ENCODE peak calls at places on chromosomes 2 and 18, in five cellular contexts. O is H1, E is HepG2, A is K562, K is GM12878. N is an unnamed sample.

GRCh38 chr2:64462171-64462570 is 8.2 kb downstream of the LGALSL start:
- DNase-seq in A (no peak), K (no peak), O (no peak), E (no peak), N (no peak)

GRCh38 chr2:149049142-149049541 is 10.6 kb downstream of the LYPD6B start:
- DNase-seq in O (no peak), E (no peak), A (no peak), K (no peak), N (no peak)

GRCh38 chr2:190320696-190321095 is 1.1 kb upstream of the HIBCH start:
- DNase-seq in A (no peak), O (no peak), E (no peak), K (no peak), N (no peak)

GRCh38 chr2:177633111-177633510 is 240.5 kb downstream of the AGPS start:
- DNase-seq in A (no peak), K (no peak), E (no peak), O (no peak), N (no peak)

GRCh38 chr2:209383212-209383611 is 40.6 kb upstream of the MAP2 start:
- DNase-seq in E (peak; percentile 37), O (no peak), A (no peak), K (no peak), N (no peak)

GRCh38 chr2:225272173-225272572 is 127.3 kb upstream of the NYAP2 start:
- DNase-seq in K (no peak), O (no peak), A (no peak), E (no peak), N (no peak)

GRCh38 chr18:57440331-57441101 is 5.3 kb downstream of the ONECUT2 start:
- DNase-seq in K (no peak), A (no peak), O (no peak), E (no peak), N (no peak)

GRCh38 chr18:56413862-56414261 is 224.5 kb downstream of the TXNL1 start:
- DNase-seq in E (no peak), A (no peak), K (no peak), O (peak; percentile 19), N (no peak)

GRCh38 chr2:1593371-1594205 is 150.7 kb downstream of the PXDN start:
- DNase-seq in O (no peak), E (no peak), A (no peak), K (no peak), N (peak; percentile 99)

GRCh38 chr2:108404784-108405397 is 27.1 kb downstream of the SULT1C4 start:
- DNase-seq in K (no peak), A (no peak), O (no peak), E (no peak), N (no peak)

GRCh38 chr2:217707116-217707742 is 295.6 kb downstream of the TNS1 start:
- DNase-seq in O (no peak), K (no peak), E (no peak), A (no peak), N (no peak)

GRCh38 chr18:3044931-3045698 is 32.2 kb upstream of the LPIN2 start:
- DNase-seq in K (no peak), O (no peak), E (peak; percentile 58), A (no peak), N (no peak)

GRCh38 chr18:54161267-54161666 is 63.2 kb downstream of the MBD2 start:
- DNase-seq in A (no peak), O (no peak), E (no peak), K (no peak), N (no peak)

GRCh38 chr2:14907014-14907612 is 274.6 kb downstream of the LRATD1 start:
- DNase-seq in A (no peak), E (peak; percentile 13), O (no peak), K (no peak), N (no peak)

GRCh38 chr2:38560092-38560491 is 42.6 kb downstream of the HNRNPLL start:
- DNase-seq in E (no peak), O (no peak), K (no peak), A (no peak), N (no peak)

GRCh38 chr2:203559640-203560039 is 24.5 kb upstream of the RAPH1 start:
- DNase-seq in E (no peak), K (no peak), A (no peak), O (no peak), N (no peak)

GRCh38 chr2:197943731-197944130 is 139.3 kb downstream of the PLCL1 start:
- DNase-seq in A (no peak), E (no peak), K (no peak), O (no peak), N (no peak)

GRCh38 chr2:161312996-161313395 is 4.8 kb downstream of the PSMD14 start:
- DNase-seq in K (no peak), O (no peak), E (no peak), A (no peak), N (no peak)

GRCh38 chr2:111675419-111676194 is 208.4 kb downstream of the ANAPC1 start:
- DNase-seq in E (no peak), O (no peak), K (no peak), A (no peak), N (no peak)

GRCh38 chr18:37521500-37522465 is 43.8 kb downstream of the CELF4 start:
- DNase-seq in A (no peak), E (no peak), O (no peak), K (no peak), N (peak; percentile 87)

GRCh38 chr2:204479557-204479956 is 65.7 kb upstream of the PARD3B start:
- DNase-seq in E (no peak), K (no peak), A (no peak), O (no peak), N (no peak)

GRCh38 chr2:73952499-73953446 is 26.1 kb downstream of the DGUOK start:
- DNase-seq in K (no peak), A (no peak), O (no peak), E (no peak), N (no peak)

GRCh38 chr2:31998731-31999383 is 12.0 kb downstream of the MEMO1 start:
- DNase-seq in E (no peak), A (no peak), O (no peak), K (no peak), N (no peak)

GRCh38 chr18:36402765-36403396 is 105.4 kb downstream of the FHOD3 start:
- DNase-seq in E (no peak), O (no peak), A (no peak), K (no peak), N (no peak)

GRCh38 chr2:57602738-57603137 is 443.9 kb upstream of the VRK2 start:
- DNase-seq in O (no peak), K (no peak), A (no peak), E (no peak), N (no peak)

GRCh38 chr2:9937968-9938367 is 13.5 kb upstream of the GRHL1 start:
- DNase-seq in K (no peak), O (no peak), A (no peak), E (no peak), N (no peak)

GRCh38 chr2:225434014-225434413 is 34.5 kb downstream of the NYAP2 start:
- DNase-seq in K (no peak), A (no peak), O (no peak), E (no peak), N (no peak)

GRCh38 chr18:26813043-26813442 is 52.5 kb downstream of the AQP4 start:
- DNase-seq in O (peak; percentile 17), K (peak; percentile 16), A (no peak), E (peak; percentile 56), N (peak; percentile 50)
- TF ChIP-seq TAF1 in O (no peak), K (no peak), A (no peak), E (no peak), N (no peak)

GRCh38 chr2:171515672-171516298 is 6.5 kb upstream of the CYBRD1 start:
- DNase-seq in E (no peak), K (no peak), O (no peak), A (no peak), N (no peak)
- H3K4me2 ChIP-seq in E (no peak overlapping the region), K (no peak overlapping the region), O (no peak overlapping the region), A (peak overlapping the region; percentile 7), N (no peak overlapping the region)

GRCh38 chr2:127608061-127609011 is 37.6 kb upstream of the GPR17 start:
- DNase-seq in E (no peak), A (no peak), O (no peak), K (no peak), N (no peak)
- TF ChIP-seq TAF1 in E (no peak), A (no peak), O (no peak), K (no peak), N (no peak)

GRCh38 chr2:235445116-235445515 is 48.7 kb upstream of the AGAP1 start:
- DNase-seq in K (no peak), E (no peak), A (no peak), O (no peak), N (no peak)
- H3K4me2 ChIP-seq in K (no peak overlapping the region), E (peak overlapping the region; percentile 56), A (no peak overlapping the region), O (no peak overlapping the region), N (no peak overlapping the region)

DNA sequence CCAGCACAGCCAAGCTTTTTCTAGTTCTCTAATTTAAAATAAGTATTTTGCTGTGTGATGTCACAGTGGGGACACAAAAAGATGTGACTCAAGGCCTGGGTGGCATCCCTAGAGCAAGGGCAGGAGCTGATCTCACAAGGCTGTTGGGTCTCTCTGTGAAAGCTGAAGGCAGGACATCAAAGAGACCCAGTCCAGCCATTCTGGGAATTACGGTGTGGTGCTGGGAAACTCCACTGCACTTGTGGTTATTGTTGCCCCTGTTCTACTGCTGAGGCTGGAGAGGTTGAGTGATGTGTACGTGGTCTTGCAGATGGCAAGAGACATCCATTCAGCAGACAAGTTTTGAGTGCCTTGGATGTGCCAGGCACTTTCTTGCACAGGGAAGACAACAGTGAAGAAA is 352.9 kb downstream of the CYRIA start:
- DNase-seq in A (no peak), K (no peak), E (no peak), O (no peak), N (no peak)
- TF ChIP-seq TAF1 in A (no peak), K (no peak), E (no peak), O (no peak), N (no peak)